ENCODE peak calls at places on chromosomes 2 and 18, in six cellular contexts. A is GM12878, X is endothelial cell of umbilical vein, N is K562, B is HepG2, S is NB4. P is an unnamed sample.

GRCh38 chr2:26621469-26622199 is 19.5 kb downstream of the CIB4 start:
- DNase-seq in S (no peak), A (no peak), B (no peak), X (no peak), N (no peak), P (no peak)

GRCh38 chr2:240685771-240686371 is 3.2 kb upstream of the AQP12B start:
- DNase-seq in N (peak), S (peak), B (no peak), A (no peak), X (no peak), P (no peak)

GRCh38 chr2:145158051-145158586 is 638.2 kb upstream of the ZEB2 start:
- DNase-seq in B (no peak), S (peak), A (no peak), N (no peak), X (no peak), P (peak)

GRCh38 chr2:199463000-199463692 is 5.4 kb upstream of the SATB2 start:
- DNase-seq in S (peak), X (peak), A (no peak), B (no peak), N (no peak), P (peak)

GRCh38 chr2:118539290-118539689 is 308.2 kb downstream of the EN1 start:
- DNase-seq in N (peak), B (peak), X (no peak), S (peak), A (no peak), P (peak)

GRCh38 chr2:48530033-48530804 is at the start of gene STON1:
- DNase-seq in N (peak), S (peak), B (no peak), A (no peak), X (peak), P (peak)

GRCh38 chr2:47346-48218 is 1.3 kb upstream of the FAM110C start:
- DNase-seq in S (no peak), A (no peak), N (no peak), X (no peak), B (no peak), P (no peak)

GRCh38 chr2:30366199-30366691 is 80.8 kb upstream of the LCLAT1 start:
- DNase-seq in S (no peak), N (no peak), B (no peak), X (no peak), A (no peak), P (no peak)

GRCh38 chr2:183740241-183740640 is 616.0 kb downstream of the NUP35 start:
- DNase-seq in S (no peak), B (no peak), A (no peak), X (no peak), N (no peak), P (no peak)

GRCh38 chr2:189685540-189686229 is 11.2 kb downstream of the ANKAR start:
- DNase-seq in S (peak), N (peak), A (no peak), B (no peak), X (peak), P (no peak)

GRCh38 chr2:111121028-111121872 is 536 bp downstream of the BCL2L11 start:
- DNase-seq in S (peak), N (peak), B (peak), A (no peak), X (peak), P (no peak)

GRCh38 chr2:222295368-222296041 is 3.3 kb downstream of the PAX3 start:
- DNase-seq in B (no peak), N (no peak), X (no peak), A (no peak), S (no peak), P (no peak)

GRCh38 chr18:59139291-59139614 is 431 bp upstream of the SEC11C start:
- DNase-seq in S (peak), X (no peak), A (no peak), N (peak), B (peak), P (peak)

GRCh38 chr2:40466926-40467325 is 15.0 kb upstream of the SLC8A1 start:
- DNase-seq in B (no peak), X (no peak), A (no peak), N (no peak), S (no peak), P (no peak)

GRCh38 chr2:43032248-43032893 is 194.0 kb downstream of the ZFP36L2 start:
- DNase-seq in S (no peak), B (no peak), A (no peak), N (no peak), X (peak), P (no peak)

GRCh38 chr2:235511187-235511661 is 17.4 kb downstream of the AGAP1 start:
- DNase-seq in B (peak), N (no peak), A (no peak), X (peak), S (no peak), P (peak)

GRCh38 chr18:68623342-68623741 is 91.6 kb downstream of the TMX3 start:
- DNase-seq in S (peak), X (peak), A (no peak), B (peak), N (peak), P (peak)

GRCh38 chr2:120854014-120854620 is 118.4 kb downstream of the GLI2 start:
- DNase-seq in B (no peak), N (no peak), S (no peak), X (no peak), A (no peak), P (no peak)

GRCh38 chr2:111161971-111162370 is 41.3 kb downstream of the BCL2L11 start:
- DNase-seq in X (peak), B (no peak), S (no peak), N (no peak), A (no peak), P (no peak)

DNA sequence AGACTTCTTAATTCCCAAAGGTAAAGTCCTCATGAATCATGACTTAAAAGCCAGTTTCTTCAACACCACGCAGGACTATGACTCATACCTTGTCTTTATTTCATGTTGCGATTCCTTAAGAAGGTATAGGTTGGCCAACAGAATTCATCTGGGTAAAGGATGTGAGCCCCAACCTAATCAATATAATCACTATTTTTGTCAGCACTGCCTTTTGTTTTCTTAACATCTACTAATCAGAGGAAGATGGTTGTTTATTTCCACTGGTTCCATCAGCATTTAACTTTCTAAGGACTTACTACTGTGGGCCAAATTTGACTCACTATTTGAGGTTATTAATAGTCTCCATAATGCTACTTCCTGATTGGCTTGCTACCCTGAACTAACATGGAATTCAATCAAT is 78.6 kb downstream of the SCG2 start:
- DNase-seq in N (no peak), A (no peak), X (no peak), S (peak), B (no peak), P (peak)
- TF ChIP-seq MYC in N (no peak), A (no peak), X (no peak), S (no peak), B (no peak), P (no peak)

GRCh38 chr18:2050702-2051201 is 520.6 kb downstream of the METTL4 start:
- DNase-seq in X (no peak), S (peak), B (no peak), A (no peak), N (no peak), P (no peak)

GRCh38 chr18:2050016-2050415 is 521.3 kb downstream of the METTL4 start:
- DNase-seq in A (no peak), B (no peak), X (no peak), N (no peak), S (peak), P (no peak)
- TF ChIP-seq MYC in A (no peak), B (no peak), X (no peak), N (no peak), S (no peak), P (no peak)

DNA sequence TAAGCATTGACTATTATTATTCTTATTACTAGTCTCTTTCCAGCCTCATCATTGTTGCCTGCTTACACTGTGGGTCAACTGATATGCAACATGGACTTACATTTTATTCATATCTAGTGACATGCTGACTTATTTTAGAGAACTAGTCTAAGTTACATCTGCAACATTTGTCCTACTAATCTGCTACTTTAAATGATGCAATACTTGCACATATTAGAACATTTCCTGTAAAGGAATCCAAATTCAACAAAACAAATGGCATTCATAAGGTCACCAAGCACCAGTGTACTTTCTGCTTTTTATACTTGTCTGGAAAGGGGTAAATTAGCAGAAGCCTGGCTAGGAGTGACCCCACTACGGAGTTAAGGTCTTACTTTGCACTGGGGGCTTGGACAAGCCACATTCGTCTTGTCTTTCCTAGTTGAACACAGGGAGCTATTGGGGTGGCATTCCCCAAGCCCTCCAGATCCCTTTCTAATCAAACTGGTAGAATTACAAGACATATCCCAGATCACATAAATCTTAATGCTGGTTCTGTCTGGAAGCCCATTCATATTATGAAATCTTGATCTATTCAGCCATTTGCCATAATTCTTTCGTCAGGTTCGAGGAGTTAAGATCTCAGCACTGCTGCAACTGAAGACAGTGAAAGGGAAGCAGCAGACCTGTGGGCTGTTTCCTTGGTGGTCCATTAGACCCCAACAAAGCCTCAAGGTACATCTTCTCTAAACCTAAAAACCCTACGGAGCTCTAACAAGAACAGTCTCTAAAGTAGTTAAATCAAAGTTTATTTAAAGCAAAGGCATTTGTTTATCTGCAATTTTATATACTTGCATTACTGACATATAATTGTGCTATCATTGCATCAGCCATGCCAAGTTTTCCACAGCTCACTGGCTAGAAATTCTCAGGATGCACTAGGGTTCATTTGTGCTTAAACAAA is 49.9 kb upstream of the RTN4 start:
- DNase-seq in N (no peak), B (no peak), X (peak), S (peak), A (no peak), P (no peak)
- TF ChIP-seq MYC in N (no peak), B (no peak), X (no peak), S (no peak), A (no peak), P (no peak)

GRCh38 chr2:217398860-217399259 is 539.0 kb upstream of the TNP1 start:
- DNase-seq in N (no peak), A (no peak), B (no peak), X (no peak), S (peak), P (no peak)

GRCh38 chr2:217399288-217399687 is 539.4 kb upstream of the TNP1 start:
- DNase-seq in N (no peak), A (no peak), X (no peak), S (no peak), B (no peak), P (no peak)

GRCh38 chr2:217396586-217396985 is 536.7 kb upstream of the TNP1 start:
- DNase-seq in A (no peak), S (no peak), X (no peak), N (no peak), B (no peak), P (no peak)

GRCh38 chr2:217396165-217396564 is 536.3 kb upstream of the TNP1 start:
- DNase-seq in N (no peak), A (no peak), B (no peak), X (no peak), S (no peak), P (peak)

DNA sequence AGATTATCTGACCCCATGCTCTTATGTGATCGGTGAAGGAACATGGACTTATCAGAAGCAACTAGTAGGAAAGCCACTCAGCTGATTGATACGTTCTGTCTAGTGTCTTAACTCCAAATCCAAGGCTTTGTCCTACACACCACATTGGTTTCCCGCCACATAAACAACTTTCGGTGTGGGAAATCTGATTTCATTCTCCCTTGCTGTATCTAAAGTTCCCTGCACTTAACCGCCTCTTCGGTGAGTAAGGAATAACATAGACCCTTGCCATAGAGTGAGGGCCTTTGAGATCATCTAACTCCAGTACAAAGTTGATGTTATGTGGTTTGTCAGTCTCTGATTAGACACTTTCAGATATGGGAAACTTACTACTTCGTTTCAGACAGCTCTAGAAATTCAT is 538.2 kb upstream of the TNP1 start:
- DNase-seq in B (no peak), X (no peak), A (no peak), N (no peak), S (no peak), P (no peak)
- TF ChIP-seq MYC in B (no peak), X (no peak), A (no peak), N (no peak), S (no peak), P (no peak)

GRCh38 chr2:231394201-231395141 is 1.0 kb upstream of the B3GNT7 start:
- DNase-seq in B (peak), S (peak), A (peak), X (no peak), N (peak), P (peak)
- TF ChIP-seq MYC in B (no peak), S (no peak), A (no peak), X (no peak), N (no peak), P (no peak)

GRCh38 chr18:66136039-66136438 is 385.2 kb downstream of the CDH7 start:
- DNase-seq in B (no peak), S (no peak), A (no peak), X (no peak), N (no peak), P (no peak)
- TF ChIP-seq MYC in B (no peak), S (no peak), A (no peak), X (no peak), N (no peak), P (no peak)

GRCh38 chr2:239590276-239590675 is 189.5 kb upstream of the HDAC4 start:
- DNase-seq in S (no peak), B (no peak), X (no peak), A (no peak), N (no peak), P (no peak)

GRCh38 chr2:239589855-239590254 is 189.0 kb upstream of the HDAC4 start:
- DNase-seq in N (no peak), X (no peak), S (no peak), A (no peak), B (no peak), P (no peak)

GRCh38 chr2:239593455-239593854 is 192.6 kb upstream of the HDAC4 start:
- DNase-seq in B (no peak), X (no peak), S (no peak), N (no peak), A (no peak), P (no peak)

GRCh38 chr2:239589270-239589825 is 188.5 kb upstream of the HDAC4 start:
- DNase-seq in S (peak), B (no peak), A (no peak), X (no peak), N (no peak), P (no peak)

DNA sequence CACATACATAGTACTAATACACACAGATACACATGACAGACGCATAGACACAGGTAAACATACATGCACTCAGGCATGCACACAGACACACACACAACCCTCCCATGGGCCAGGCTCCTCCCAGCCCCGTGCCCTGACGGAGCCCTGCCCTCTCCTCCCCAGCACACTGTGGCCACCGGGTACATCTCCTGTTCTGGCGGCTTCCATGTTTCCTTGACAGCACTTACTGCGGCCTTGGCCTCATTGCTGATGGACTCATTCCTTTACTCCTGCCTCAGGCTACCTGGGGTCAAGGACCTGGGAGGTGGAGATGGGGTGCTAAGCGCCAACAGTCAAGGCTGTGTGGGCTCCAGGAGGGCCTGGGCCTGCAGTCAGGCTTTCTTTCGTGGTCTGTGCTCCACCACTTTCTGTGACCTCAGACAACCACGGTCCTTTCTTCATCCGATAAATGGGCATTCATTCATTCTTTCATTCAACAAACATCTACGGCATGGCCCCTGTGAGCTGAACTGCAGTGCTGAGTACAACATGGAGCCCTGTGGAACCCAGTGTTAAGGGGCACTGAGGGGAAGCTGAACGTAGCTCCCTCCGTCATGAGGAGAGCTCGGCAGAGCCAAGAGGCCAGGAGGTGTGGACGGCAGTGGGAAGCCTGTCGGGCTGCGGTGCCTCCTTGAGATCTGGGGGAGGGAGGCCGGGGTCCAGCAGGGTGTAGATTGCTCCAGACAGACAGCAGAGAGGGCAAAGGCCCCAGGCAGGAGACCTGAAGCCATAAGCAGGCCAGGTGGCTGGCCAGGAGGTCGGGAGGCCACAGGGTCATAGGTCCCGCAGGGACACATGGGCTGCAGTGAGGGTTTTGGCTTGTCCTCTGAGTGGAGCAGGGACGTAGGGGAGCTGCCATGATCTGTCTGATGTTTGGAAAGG is 190.4 kb upstream of the HDAC4 start:
- DNase-seq in X (no peak), S (no peak), N (no peak), A (no peak), B (no peak), P (no peak)
- TF ChIP-seq MYC in X (no peak), S (no peak), N (no peak), A (no peak), B (no peak), P (no peak)

DNA sequence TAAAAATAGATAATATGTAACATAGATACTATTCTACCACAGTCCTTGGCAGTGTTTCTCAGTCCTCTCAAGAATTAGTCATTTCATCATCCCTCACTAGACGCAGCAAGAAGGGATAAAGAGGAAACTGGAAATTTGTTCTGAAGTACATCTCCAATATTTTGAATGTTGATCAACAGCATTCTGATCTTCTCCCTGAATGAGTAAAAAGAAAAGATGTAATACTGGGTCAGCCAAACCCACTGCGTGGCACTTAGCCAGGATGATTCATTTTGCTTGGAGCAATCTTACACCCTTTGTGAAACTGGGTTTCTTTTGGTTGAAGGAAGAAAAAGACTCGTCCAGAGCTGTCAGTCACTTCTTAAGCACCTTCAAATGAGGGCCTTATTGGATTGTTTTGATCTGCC is 54.1 kb downstream of the TAF1B start:
- DNase-seq in A (peak), S (peak), B (no peak), N (peak), X (peak), P (peak)
- TF ChIP-seq MYC in A (no peak), S (no peak), B (no peak), N (no peak), X (no peak), P (no peak)

GRCh38 chr2:20103514-20103913 is 52.1 kb upstream of the LAPTM4A start:
- DNase-seq in X (no peak), A (no peak), B (peak), S (peak), N (no peak), P (peak)
- TF ChIP-seq MYC in X (no peak), A (no peak), B (no peak), S (no peak), N (no peak), P (no peak)